ENCODE peak calls at places on chromosome 14, in four cellular contexts. B, P, V and S are unnamed samples.

GRCh38 chr14:83940253-83940652 is 1589.7 kb upstream of the FLRT2 start:
- DNase-seq in B (no peak), P (no peak), V (no peak), S (no peak)

GRCh38 chr14:36176524-36176923 is at the start of gene PTCSC3:
- DNase-seq in B (no peak), P (no peak), V (no peak), S (no peak)

GRCh38 chr14:30573203-30573814 is 14.4 kb downstream of the G2E3 start:
- DNase-seq in B (no peak), P (no peak), V (no peak), S (no peak)

GRCh38 chr14:58239259-58240210 is 5.1 kb upstream of the PSMA3 start:
- DNase-seq in B (peak), P (peak), V (peak), S (peak)

GRCh38 chr14:91138511-91139359 is 24.9 kb downstream of the DGLUCY start:
- DNase-seq in B (no peak), P (peak), V (peak), S (peak)

GRCh38 chr14:39740454-39740853 is 308.2 kb upstream of the FBXO33 start:
- DNase-seq in B (no peak), P (no peak), V (no peak), S (no peak)

GRCh38 chr14:63960926-63961567 is 108.2 kb downstream of the SYNE2 start:
- DNase-seq in B (no peak), P (no peak), V (no peak), S (no peak)

GRCh38 chr14:75428230-75429104 is 645 bp downstream of the JDP2 start:
- DNase-seq in B (no peak), P (peak), V (no peak), S (peak)

GRCh38 chr14:94338023-94338422 is 14.9 kb upstream of the SERPINA6 start:
- DNase-seq in B (no peak), P (no peak), V (no peak), S (no peak)

GRCh38 chr14:75229576-75229922 is 49.1 kb upstream of the FOS start:
- DNase-seq in B (no peak), P (no peak), V (no peak), S (no peak)

GRCh38 chr14:56359245-56359644 is 220.4 kb upstream of the TMEM260 start:
- DNase-seq in B (no peak), P (no peak), V (no peak), S (no peak)

GRCh38 chr14:31300883-31301282 is 93.3 kb upstream of the HECTD1 start:
- DNase-seq in B (no peak), P (no peak), V (no peak), S (no peak)

GRCh38 chr14:71243697-71244096 is 336.4 kb downstream of the PCNX1 start:
- DNase-seq in B (no peak), P (no peak), V (no peak), S (no peak)

GRCh38 chr14:61543946-61544345 is 151.4 kb upstream of the HIF1A start:
- DNase-seq in B (no peak), P (no peak), V (no peak), S (no peak)

GRCh38 chr14:65832431-65833253 is 420.1 kb downstream of the FUT8 start:
- DNase-seq in B (no peak), P (no peak), V (peak), S (peak)

GRCh38 chr14:105503296-105503640 is 12.2 kb downstream of the TEDC1 start:
- DNase-seq in B (no peak), P (no peak), V (no peak), S (no peak)

GRCh38 chr14:64611358-64612020 is 61.7 kb downstream of the PPP1R36 start:
- DNase-seq in B (no peak), P (no peak), V (no peak), S (no peak)

GRCh38 chr14:101033006-101033405 is 129.5 kb upstream of the RTL1 start:
- DNase-seq in B (no peak), P (no peak), V (no peak), S (no peak)
- TF ChIP-seq PHF8 in B (no peak), P (no peak), V (no peak), S (no peak)

GRCh38 chr14:24607081-24607480 is 2.4 kb downstream of the GZMH start:
- DNase-seq in B (no peak), P (no peak), V (no peak), S (no peak)

GRCh38 chr14:24607635-24608492 is 1.6 kb downstream of the GZMH start:
- DNase-seq in B (no peak), P (no peak), V (no peak), S (no peak)

GRCh38 chr14:24609667-24610344 is at the start of gene GZMH:
- DNase-seq in B (no peak), P (no peak), V (no peak), S (no peak)

GRCh38 chr14:24605435-24606190 is 3.9 kb downstream of the GZMH start:
- DNase-seq in B (peak), P (peak), V (peak), S (peak)
- TF ChIP-seq PHF8 in B (no peak), P (no peak), V (peak), S (no peak)

GRCh38 chr14:81246561-81247270 is 26.0 kb upstream of the GTF2A1 start:
- DNase-seq in B (no peak), P (no peak), V (no peak), S (no peak)
- TF ChIP-seq PHF8 in B (no peak), P (no peak), V (no peak), S (no peak)

DNA sequence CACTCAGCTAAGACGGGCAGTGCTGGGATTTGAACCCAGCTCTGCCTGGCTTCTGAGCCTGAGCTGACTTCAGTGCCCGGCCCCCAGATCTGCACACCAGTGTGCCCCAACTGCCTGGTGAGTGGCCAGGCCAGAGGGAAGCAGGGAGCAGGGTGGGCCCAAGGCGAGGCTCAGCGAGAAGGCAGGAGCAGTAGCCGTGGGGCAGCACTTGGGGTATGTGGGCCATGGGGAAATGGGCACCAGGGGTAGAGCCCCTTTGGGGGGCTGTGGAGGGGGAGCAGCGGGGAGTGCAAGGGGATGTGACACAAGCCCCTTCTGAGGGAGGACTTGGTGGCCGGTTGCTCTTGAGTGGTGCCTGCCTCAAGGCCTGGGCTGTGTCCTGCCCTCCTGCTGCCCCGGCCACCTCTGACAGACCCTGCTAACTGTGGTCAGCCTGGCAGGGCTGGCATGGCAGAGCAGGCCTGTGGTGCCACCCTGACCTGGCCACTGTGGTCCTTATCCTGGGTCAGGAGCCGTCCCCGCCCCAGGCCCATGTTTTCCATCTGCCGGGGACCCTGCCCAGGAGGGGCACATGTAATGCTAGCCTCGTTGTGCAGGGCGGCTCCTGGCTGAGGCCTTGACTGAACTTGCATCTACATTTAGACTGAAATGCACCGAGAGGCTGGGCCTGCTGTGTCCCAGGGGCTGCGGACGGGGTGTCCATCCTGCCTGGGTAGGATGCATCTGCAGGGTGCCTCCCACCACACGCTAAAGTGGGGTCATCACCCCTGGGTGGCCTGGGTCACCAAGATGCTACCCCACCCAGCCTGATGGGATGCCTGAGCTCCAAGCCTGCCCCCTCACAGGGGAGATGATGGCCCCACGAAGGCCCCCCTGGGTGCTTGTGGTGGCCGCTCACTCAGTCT is 90.6 kb downstream of the KIF26A start:
- DNase-seq in B (no peak), P (no peak), V (no peak), S (no peak)
- TF ChIP-seq PHF8 in B (no peak), P (no peak), V (no peak), S (no peak)

GRCh38 chr14:102479107-102479506 is 30.5 kb downstream of the ANKRD9 start:
- DNase-seq in B (no peak), P (no peak), V (no peak), S (no peak)

GRCh38 chr14:102481791-102482238 is 27.8 kb downstream of the ANKRD9 start:
- DNase-seq in B (no peak), P (no peak), V (peak), S (peak)

GRCh38 chr14:102484316-102484715 is 25.3 kb downstream of the ANKRD9 start:
- DNase-seq in B (no peak), P (no peak), V (no peak), S (no peak)

GRCh38 chr14:102481371-102481770 is 28.2 kb downstream of the ANKRD9 start:
- DNase-seq in B (no peak), P (no peak), V (no peak), S (no peak)

GRCh38 chr14:102479777-102480176 is 29.8 kb downstream of the ANKRD9 start:
- DNase-seq in B (no peak), P (no peak), V (no peak), S (no peak)
- TF ChIP-seq PHF8 in B (no peak), P (no peak), V (no peak), S (no peak)

DNA sequence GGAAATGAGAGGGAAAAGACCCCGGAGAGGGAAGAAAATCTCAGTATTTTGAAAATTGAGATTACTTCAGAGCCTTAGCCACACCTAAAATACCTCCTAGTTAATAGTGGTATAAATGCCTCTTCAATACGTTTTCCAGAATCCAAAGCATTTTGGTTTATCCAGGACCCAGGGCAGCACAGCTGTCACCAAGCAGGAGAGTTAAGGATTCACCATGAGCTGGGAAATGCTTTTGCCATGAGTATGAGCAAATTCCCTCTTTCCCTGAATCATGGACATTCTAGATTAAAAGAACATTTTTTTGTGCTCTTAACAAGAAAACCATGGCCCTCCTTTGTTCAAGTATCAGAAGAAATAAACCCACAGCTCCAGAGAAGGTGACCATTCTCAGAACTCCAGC is 21.8 kb upstream of the RTRAF start:
- DNase-seq in B (no peak), P (no peak), V (no peak), S (no peak)
- TF ChIP-seq PHF8 in B (no peak), P (no peak), V (no peak), S (no peak)

GRCh38 chr14:69660344-69661193 is 49.2 kb downstream of the SUSD6 start:
- DNase-seq in B (no peak), P (no peak), V (no peak), S (no peak)

GRCh38 chr14:69662636-69663321 is 51.4 kb downstream of the SUSD6 start:
- DNase-seq in B (no peak), P (no peak), V (no peak), S (no peak)

GRCh38 chr14:69661194-69661537 is 49.8 kb downstream of the SUSD6 start:
- DNase-seq in B (no peak), P (no peak), V (no peak), S (no peak)

GRCh38 chr14:69657961-69658360 is 46.6 kb downstream of the SUSD6 start:
- DNase-seq in B (no peak), P (no peak), V (peak), S (no peak)

DNA sequence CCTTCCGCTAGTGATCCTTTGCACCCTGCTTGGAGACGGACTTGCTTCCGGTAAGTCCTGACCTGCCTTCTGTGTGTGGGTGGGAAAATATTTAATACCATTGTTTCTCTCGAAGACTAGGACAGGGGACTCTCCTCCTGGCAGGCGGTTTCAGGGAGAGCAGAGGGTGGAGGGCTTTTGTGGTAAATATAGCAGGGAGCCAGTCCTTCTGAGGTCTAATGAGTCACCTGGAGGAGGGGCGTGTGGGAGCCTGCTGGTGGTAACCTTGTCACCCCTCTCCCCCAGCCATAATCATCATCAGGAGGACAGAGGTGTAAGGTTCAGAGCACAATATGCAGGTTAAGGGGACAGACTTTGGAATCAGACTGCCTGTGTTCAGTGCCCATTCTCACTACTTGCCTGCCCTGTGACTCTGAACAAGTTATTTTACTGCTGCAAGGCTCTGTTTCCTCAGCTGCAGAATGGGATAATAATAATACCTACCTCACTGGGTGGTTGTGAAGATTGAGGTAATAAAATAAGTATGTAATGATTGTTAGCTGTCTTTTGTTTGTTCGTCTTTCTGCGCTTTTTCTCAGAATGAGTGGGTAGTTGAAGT is 47.4 kb downstream of the SUSD6 start:
- DNase-seq in B (no peak), P (peak), V (peak), S (no peak)
- TF ChIP-seq PHF8 in B (no peak), P (no peak), V (no peak), S (no peak)

GRCh38 chr14:23381017-23381375 is 4.2 kb downstream of the CMTM5 start:
- DNase-seq in B (no peak), P (no peak), V (no peak), S (no peak)

GRCh38 chr14:23381871-23382270 is 5.0 kb downstream of the CMTM5 start:
- DNase-seq in B (no peak), P (no peak), V (no peak), S (no peak)

GRCh38 chr14:23378612-23379220 is 1.9 kb downstream of the CMTM5 start:
- DNase-seq in B (no peak), P (no peak), V (no peak), S (no peak)

GRCh38 chr14:23379331-23380196 is 2.7 kb downstream of the CMTM5 start:
- DNase-seq in B (no peak), P (peak), V (peak), S (peak)

GRCh38 chr14:23380197-23381016 is 3.6 kb downstream of the CMTM5 start:
- DNase-seq in B (no peak), P (no peak), V (no peak), S (no peak)
- TF ChIP-seq PHF8 in B (no peak), P (no peak), V (no peak), S (no peak)

DNA sequence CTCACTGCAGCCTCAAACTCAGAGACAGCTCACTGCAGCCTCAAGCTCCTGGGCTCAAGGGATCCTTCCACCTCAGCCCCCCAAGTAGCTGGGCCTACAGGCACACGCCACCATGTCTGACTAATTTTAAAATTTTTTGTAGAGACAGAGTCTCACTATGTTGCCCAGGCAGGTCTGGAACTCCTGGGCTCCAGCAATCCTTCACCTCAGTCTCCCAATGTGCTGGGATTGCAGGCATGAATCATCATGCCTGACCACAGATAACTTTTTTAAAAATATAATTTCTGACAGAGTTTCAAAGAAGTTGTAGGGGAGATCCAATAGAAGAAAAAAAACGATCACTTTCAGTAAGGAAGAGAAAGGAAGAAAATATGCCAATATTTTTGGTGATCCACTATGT is 189.7 kb upstream of the CDKN3 start:
- DNase-seq in B (no peak), P (no peak), V (no peak), S (no peak)
- TF ChIP-seq PHF8 in B (no peak), P (no peak), V (no peak), S (no peak)

GRCh38 chr14:33282181-33282580 is 343.5 kb downstream of the NPAS3 start:
- DNase-seq in B (no peak), P (no peak), V (no peak), S (no peak)

GRCh38 chr14:33285902-33286700 is 347.4 kb downstream of the NPAS3 start:
- DNase-seq in B (no peak), P (no peak), V (no peak), S (no peak)

GRCh38 chr14:33291529-33292104 is 352.9 kb downstream of the NPAS3 start:
- DNase-seq in B (no peak), P (no peak), V (no peak), S (no peak)

GRCh38 chr14:33282811-33283210 is 344.1 kb downstream of the NPAS3 start:
- DNase-seq in B (no peak), P (no peak), V (no peak), S (no peak)

GRCh38 chr14:33287204-33287603 is 348.5 kb downstream of the NPAS3 start:
- DNase-seq in B (no peak), P (no peak), V (no peak), S (no peak)
- TF ChIP-seq PHF8 in B (no peak), P (no peak), V (no peak), S (no peak)